ENCODE peak calls at places on chromosome 21, in six cellular contexts. P is lower lobe of right lung, N is coronary artery, M is stomach, Q is AG04450, A is kidney epithelial cell. H is an unnamed sample.

GRCh38 chr21:42388740-42389448 is 7.0 kb downstream of the TMPRSS3 start:
- DNase-seq in A (no peak), Q (no peak), P (no peak), M (peak; percentile 70), N (no peak), H (no peak)

GRCh38 chr21:43692949-43693348 is 26.0 kb upstream of the PDXK start:
- DNase-seq in N (no peak), M (no peak), A (no peak), Q (no peak), P (peak; percentile 7), H (no peak)

GRCh38 chr21:39441502-39442475 is 3.8 kb downstream of the LCA5L start:
- DNase-seq in A (peak; percentile 53), P (no peak), Q (no peak), N (no peak), M (no peak), H (no peak)

GRCh38 chr21:42836402-42836666 is 43.0 kb downstream of the WDR4 start:
- DNase-seq in A (no peak), P (no peak), M (no peak), N (peak; percentile 19), Q (no peak), H (no peak)

GRCh38 chr21:40173833-40174232 is 306.6 kb downstream of the PCP4 start:
- DNase-seq in M (no peak), P (no peak), Q (no peak), N (no peak), A (no peak), H (no peak)

GRCh38 chr21:30434033-30434631 is 4.1 kb downstream of the KRTAP13-4 start:
- DNase-seq in M (peak; percentile 26), N (no peak), P (no peak), Q (no peak), A (no peak), H (no peak)

GRCh38 chr21:29540289-29540688 is 241.6 kb downstream of the BACH1 start:
- DNase-seq in Q (no peak), M (no peak), A (no peak), N (no peak), P (no peak), H (no peak)

GRCh38 chr21:26125433-26126167 is 45.0 kb downstream of the APP start:
- DNase-seq in P (no peak), M (no peak), A (no peak), Q (no peak), N (no peak), H (no peak)

GRCh38 chr21:39681845-39682244 is 63.1 kb upstream of the IGSF5 start:
- DNase-seq in M (no peak), A (peak; percentile 63), P (no peak), N (no peak), Q (no peak), H (no peak)

GRCh38 chr21:38863843-38864363 is 58.2 kb downstream of the ETS2 start:
- DNase-seq in Q (no peak), P (no peak), A (no peak), M (no peak), N (no peak), H (no peak)

GRCh38 chr21:29718081-29718815 is 221.5 kb downstream of the GRIK1 start:
- DNase-seq in N (no peak), A (no peak), Q (no peak), P (no peak), M (no peak), H (no peak)

GRCh38 chr21:36202721-36203602 is 46.3 kb downstream of the DOP1B start:
- DNase-seq in A (no peak), M (no peak), P (no peak), N (no peak), Q (no peak), H (no peak)

GRCh38 chr21:42663860-42664535 is 10.6 kb downstream of the PDE9A start:
- DNase-seq in N (no peak), Q (no peak), M (no peak), P (no peak), A (no peak), H (no peak)

GRCh38 chr21:38811257-38811656 is 5.5 kb downstream of the ETS2 start:
- DNase-seq in Q (peak; percentile 67), A (no peak), M (no peak), N (peak; percentile 19), P (no peak), H (no peak)

GRCh38 chr21:28663111-28663693 is 329.5 kb downstream of the LTN1 start:
- DNase-seq in N (no peak), P (no peak), M (no peak), A (no peak), Q (no peak), H (no peak)

GRCh38 chr21:41032536-41032935 is 135.4 kb upstream of the BACE2 start:
- DNase-seq in N (no peak), A (no peak), M (no peak), Q (no peak), P (no peak), H (no peak)

DNA sequence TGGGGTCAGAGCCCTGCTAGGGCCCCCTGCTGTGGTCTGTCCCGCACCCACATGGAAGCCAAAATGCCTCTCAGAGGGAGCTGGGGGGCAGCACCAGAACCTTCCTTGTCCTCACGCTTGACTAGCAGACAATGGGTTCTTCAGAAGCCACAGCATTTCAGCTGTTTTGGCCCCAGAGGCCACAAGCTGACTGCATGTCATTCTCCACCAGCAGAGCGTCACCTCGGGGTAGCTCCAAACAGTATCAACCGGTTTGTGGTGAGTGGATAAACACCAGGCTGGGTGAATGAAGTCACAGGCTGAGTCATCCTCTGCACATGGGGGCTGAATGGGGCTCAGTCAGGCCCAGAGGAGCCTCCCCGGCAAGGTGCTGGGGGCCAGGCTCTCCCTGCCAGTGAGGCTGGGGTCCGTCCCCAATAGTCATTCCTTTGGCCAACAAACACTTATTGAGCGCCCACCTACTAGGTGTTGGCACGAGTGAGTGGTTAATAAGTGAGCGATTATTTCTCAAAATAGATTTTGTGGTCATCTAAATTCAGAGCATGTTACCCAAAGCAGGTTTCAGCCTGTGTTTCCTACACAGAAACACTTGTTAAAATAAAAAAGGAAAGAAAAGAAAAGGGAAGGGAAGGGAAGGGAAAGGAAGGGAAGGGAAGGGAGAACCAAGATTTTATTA is 9.1 kb downstream of the OLIG1 start:
- DNase-seq in P (no peak), M (no peak), N (no peak), A (peak; percentile 75), Q (peak; percentile 13), H (no peak)
- H3K4me3 ChIP-seq in P (no peak overlapping the region), M (no peak overlapping the region), N (no peak overlapping the region), A (no peak overlapping the region), Q (no peak overlapping the region), H (no peak overlapping the region)

GRCh38 chr21:37564924-37565529 is 198.5 kb downstream of the DYRK1A start:
- DNase-seq in M (no peak), N (no peak), A (peak; percentile 10), P (no peak), Q (no peak), H (no peak)

GRCh38 chr21:37562920-37563640 is 196.5 kb downstream of the DYRK1A start:
- DNase-seq in P (peak; percentile 57), Q (no peak), A (no peak), N (no peak), M (no peak), H (no peak)

GRCh38 chr21:37563641-37564340 is 197.2 kb downstream of the DYRK1A start:
- DNase-seq in P (peak; percentile 96), M (peak; percentile 95), Q (peak; percentile 85), N (peak; percentile 95), A (peak; percentile 63), H (peak; percentile 69)

GRCh38 chr21:37565530-37566223 is 199.1 kb downstream of the DYRK1A start:
- DNase-seq in P (no peak), M (no peak), N (no peak), Q (no peak), A (no peak), H (no peak)

GRCh38 chr21:37564341-37564923 is 197.9 kb downstream of the DYRK1A start:
- DNase-seq in P (peak; percentile 68), A (peak; percentile 95), M (peak; percentile 77), N (peak; percentile 95), Q (peak; percentile 92), H (no peak)
- TF ChIP-seq CTCF in P (no peak), A (no peak), M (no peak), N (no peak), Q (no peak), H (no peak)

DNA sequence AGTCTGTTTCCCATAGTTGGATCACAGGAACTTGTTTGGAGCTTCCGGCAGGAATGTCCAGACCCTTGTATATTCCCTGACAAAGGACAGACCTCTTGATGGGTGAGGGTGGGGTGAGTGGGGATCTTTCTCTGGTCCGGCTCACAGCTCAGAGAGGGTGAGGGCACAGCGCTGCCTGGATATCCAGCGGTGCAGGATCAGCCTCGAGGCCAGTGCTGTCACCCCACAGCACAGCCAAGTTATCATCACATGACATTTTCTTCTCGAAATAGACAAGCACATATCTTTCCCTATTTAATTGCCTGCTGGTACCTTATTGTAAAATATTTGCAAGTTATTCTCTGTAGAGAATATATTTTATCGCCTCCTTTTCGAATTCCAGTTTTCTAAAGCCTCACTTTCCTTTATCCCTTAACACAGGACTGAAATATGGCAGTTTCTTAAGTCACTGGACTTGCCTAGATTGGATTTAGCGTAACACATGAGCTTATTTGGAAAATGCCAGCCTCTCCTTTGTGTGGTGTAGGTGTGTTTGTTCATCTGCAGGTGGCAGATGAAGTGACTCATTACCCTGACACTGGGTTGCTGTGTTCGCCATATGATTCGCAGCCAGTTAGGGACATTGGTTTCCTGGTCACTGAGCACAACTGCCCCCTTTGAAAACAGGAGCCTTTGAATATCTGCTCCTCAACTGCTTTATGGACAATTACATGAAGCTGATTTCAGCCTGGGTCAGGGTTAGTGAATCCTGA is 21.4 kb downstream of the CLIC6 start:
- DNase-seq in Q (no peak), N (no peak), P (no peak), A (peak; percentile 55), M (peak; percentile 52), H (peak; percentile 45)
- H3K4me3 ChIP-seq in Q (no peak overlapping the region), N (no peak overlapping the region), P (no peak overlapping the region), A (no peak overlapping the region), M (no peak overlapping the region), H (no peak overlapping the region)

GRCh38 chr21:44950016-44950326 is 10.1 kb downstream of the SLX9 start:
- DNase-seq in M (no peak), A (no peak), P (no peak), N (no peak), Q (no peak), H (no peak)
- TF ChIP-seq CTCF in M (no peak), A (no peak), P (no peak), N (no peak), Q (no peak), H (no peak)